ENCODE peak calls at places on chromosomes 3 and 15, in six cellular contexts. B, N, O, K, S and Q are unnamed samples.
A peak's percentile ranks its signal among the peaks of the same experiment; 100 is the strongest.

GRCh38 chr3:141231923-141232861 is 567 bp downstream of the PXYLP1 start:
- DNase-seq in B (no peak), N (peak; percentile 52), O (no peak), K (no peak), S (no peak), Q (peak; percentile 76)

GRCh38 chr3:171607452-171607851 is 147.2 kb upstream of the TNIK start:
- DNase-seq in B (no peak), N (no peak), O (no peak), K (no peak), S (no peak), Q (no peak)

GRCh38 chr15:90191795-90192494 is 9.2 kb upstream of the SEMA4B start:
- DNase-seq in B (no peak), N (no peak), O (no peak), K (peak; percentile 54), S (peak; percentile 92), Q (peak; percentile 90)

GRCh38 chr3:38468811-38469210 is 15.1 kb downstream of the ACVR2B start:
- DNase-seq in B (no peak), N (no peak), O (no peak), K (no peak), S (no peak), Q (no peak)

GRCh38 chr3:8769088-8769822 is at the start of gene OXTR:
- DNase-seq in B (peak; percentile 85), N (peak; percentile 79), O (peak; percentile 74), K (peak; percentile 86), S (peak; percentile 37), Q (no peak)

GRCh38 chr3:129936757-129937156 is 37.8 kb upstream of the TRH start:
- DNase-seq in B (no peak), N (no peak), O (peak; percentile 31), K (peak; percentile 84), S (peak; percentile 60), Q (no peak)

GRCh38 chr15:87667643-87668042 is 588.9 kb downstream of the NTRK3 start:
- DNase-seq in B (no peak), N (no peak), O (no peak), K (peak; percentile 19), S (no peak), Q (no peak)

GRCh38 chr3:146085678-146086077 is 75.3 kb downstream of the PLOD2 start:
- DNase-seq in B (no peak), N (no peak), O (no peak), K (no peak), S (no peak), Q (no peak)

GRCh38 chr3:134929976-134930375 is 134.9 kb downstream of the EPHB1 start:
- DNase-seq in B (no peak), N (no peak), O (no peak), K (no peak), S (no peak), Q (no peak)

GRCh38 chr15:33722005-33722672 is 246.2 kb upstream of the CHRM5 start:
- DNase-seq in B (peak; percentile 25), N (no peak), O (no peak), K (peak; percentile 36), S (no peak), Q (no peak)

GRCh38 chr15:99443768-99444446 is 121.9 kb upstream of the MEF2A start:
- DNase-seq in B (no peak), N (no peak), O (no peak), K (peak; percentile 34), S (no peak), Q (no peak)

GRCh38 chr15:49501586-49501985 is 78.5 kb downstream of the FGF7 start:
- DNase-seq in B (no peak), N (no peak), O (no peak), K (no peak), S (no peak), Q (no peak)

GRCh38 chr3:100777271-100777670 is 68.0 kb downstream of the TFG start:
- DNase-seq in B (no peak), N (no peak), O (no peak), K (peak; percentile 39), S (no peak), Q (no peak)

GRCh38 chr3:28860307-28860706 is 420.6 kb upstream of the RBMS3 start:
- DNase-seq in B (no peak), N (no peak), O (no peak), K (no peak), S (no peak), Q (no peak)

GRCh38 chr3:43162573-43163084 is 56.8 kb upstream of the POMGNT2 start:
- DNase-seq in B (no peak), N (no peak), O (no peak), K (no peak), S (no peak), Q (no peak)

GRCh38 chr3:47000922-47001730 is 21.7 kb downstream of the NBEAL2 start:
- DNase-seq in B (no peak), N (no peak), O (no peak), K (no peak), S (no peak), Q (no peak)

GRCh38 chr3:11985866-11986265 is 18.3 kb upstream of the SYN2 start:
- DNase-seq in B (no peak), N (no peak), O (no peak), K (no peak), S (no peak), Q (no peak)

GRCh38 chr15:97425596-97425995 is 534.9 kb upstream of the ARRDC4 start:
- DNase-seq in B (no peak), N (no peak), O (no peak), K (peak; percentile 1), S (peak; percentile 42), Q (no peak)

GRCh38 chr15:43939070-43939469 is 112.3 kb downstream of the WDR76 start:
- DNase-seq in B (no peak), N (peak; percentile 23), O (no peak), K (peak; percentile 22), S (no peak), Q (no peak)

GRCh38 chr15:90872481-90873184 is 4.2 kb downstream of the FURIN start:
- DNase-seq in B (no peak), N (peak; percentile 42), O (no peak), K (peak; percentile 84), S (no peak), Q (no peak)

GRCh38 chr3:48678566-48679380 is 6.9 kb downstream of the NCKIPSD start:
- DNase-seq in B (no peak), N (no peak), O (no peak), K (no peak), S (no peak), Q (no peak)

GRCh38 chr3:24012589-24013257 is 67.6 kb downstream of the NR1D2 start:
- DNase-seq in B (no peak), N (no peak), O (no peak), K (no peak), S (no peak), Q (no peak)

GRCh38 chr3:42500909-42501308 is 1.5 kb upstream of the VIPR1 start:
- DNase-seq in B (no peak), N (no peak), O (no peak), K (no peak), S (no peak), Q (peak; percentile 18)

GRCh38 chr3:48372377-48372770 is 355 bp downstream of the FBXW12 start:
- DNase-seq in B (no peak), N (no peak), O (no peak), K (no peak), S (no peak), Q (no peak)

GRCh38 chr15:80747317-80748053 is 31.7 kb upstream of the CEMIP start:
- DNase-seq in B (no peak), N (peak; percentile 64), O (no peak), K (no peak), S (no peak), Q (no peak)